ENCODE peak calls at places on chromosomes 12 and 14, in seven cellular contexts. One of them, this sample, is unnamed.

GRCh38 chr14:105155071-105155651 is 13.4 kb downstream of the JAG2 start:
- DNase-seq in prostate gland: no peak
- DNase-seq in lower lobe of right lung: no peak
- DNase-seq in CD4-positive, alpha-beta memory T cell: no peak
- DNase-seq in left ventricle myocardium inferior: no peak
- DNase-seq in heart right ventricle: peak; percentile 6
- DNase-seq in CD8-positive, alpha-beta memory T cell: no peak
- DNase-seq in this sample: peak; percentile 70

GRCh38 chr12:105281694-105282049 is 45.7 kb upstream of the APPL2 start:
- DNase-seq in CD4-positive, alpha-beta memory T cell: no peak
- DNase-seq in CD8-positive, alpha-beta memory T cell: no peak
- DNase-seq in left ventricle myocardium inferior: no peak
- DNase-seq in prostate gland: no peak
- DNase-seq in lower lobe of right lung: no peak
- DNase-seq in heart right ventricle: no peak
- DNase-seq in this sample: peak; percentile 68

GRCh38 chr12:50625029-50625875 is 120.5 kb downstream of the DIP2B start:
- DNase-seq in CD8-positive, alpha-beta memory T cell: no peak
- DNase-seq in CD4-positive, alpha-beta memory T cell: no peak
- DNase-seq in prostate gland: no peak
- DNase-seq in left ventricle myocardium inferior: no peak
- DNase-seq in heart right ventricle: no peak
- DNase-seq in lower lobe of right lung: no peak
- DNase-seq in this sample: peak; percentile 48

GRCh38 chr14:63717704-63718103 is 10.2 kb downstream of the SGPP1 start:
- DNase-seq in CD8-positive, alpha-beta memory T cell: no peak
- DNase-seq in lower lobe of right lung: no peak
- DNase-seq in heart right ventricle: no peak
- DNase-seq in prostate gland: no peak
- DNase-seq in CD4-positive, alpha-beta memory T cell: peak; percentile 25
- DNase-seq in left ventricle myocardium inferior: no peak
- DNase-seq in this sample: no peak

GRCh38 chr14:105204206-105204930 is 23.3 kb upstream of the NUDT14 start:
- DNase-seq in CD8-positive, alpha-beta memory T cell: no peak
- DNase-seq in left ventricle myocardium inferior: peak; percentile 76
- DNase-seq in CD4-positive, alpha-beta memory T cell: no peak
- DNase-seq in lower lobe of right lung: peak; percentile 85
- DNase-seq in prostate gland: no peak
- DNase-seq in heart right ventricle: peak; percentile 77
- DNase-seq in this sample: peak; percentile 84

GRCh38 chr12:16303939-16304338 is 26.5 kb upstream of the SLC15A5 start:
- DNase-seq in CD8-positive, alpha-beta memory T cell: no peak
- DNase-seq in left ventricle myocardium inferior: no peak
- DNase-seq in lower lobe of right lung: no peak
- DNase-seq in prostate gland: no peak
- DNase-seq in CD4-positive, alpha-beta memory T cell: no peak
- DNase-seq in heart right ventricle: no peak
- DNase-seq in this sample: no peak

GRCh38 chr12:124713436-124714082 is 146.1 kb upstream of the NCOR2 start:
- DNase-seq in prostate gland: no peak
- DNase-seq in left ventricle myocardium inferior: no peak
- DNase-seq in CD8-positive, alpha-beta memory T cell: peak; percentile 13
- DNase-seq in CD4-positive, alpha-beta memory T cell: peak; percentile 56
- DNase-seq in lower lobe of right lung: no peak
- DNase-seq in heart right ventricle: no peak
- DNase-seq in this sample: peak; percentile 61

GRCh38 chr12:65756956-65757511 is 67.2 kb upstream of the HMGA2 start:
- DNase-seq in CD4-positive, alpha-beta memory T cell: no peak
- DNase-seq in CD8-positive, alpha-beta memory T cell: no peak
- DNase-seq in lower lobe of right lung: no peak
- DNase-seq in heart right ventricle: no peak
- DNase-seq in left ventricle myocardium inferior: no peak
- DNase-seq in prostate gland: no peak
- DNase-seq in this sample: no peak

GRCh38 chr14:67436006-67436866 is 24.3 kb upstream of the PLEK2 start:
- DNase-seq in prostate gland: no peak
- DNase-seq in CD8-positive, alpha-beta memory T cell: no peak
- DNase-seq in heart right ventricle: no peak
- DNase-seq in CD4-positive, alpha-beta memory T cell: no peak
- DNase-seq in left ventricle myocardium inferior: no peak
- DNase-seq in lower lobe of right lung: no peak
- DNase-seq in this sample: peak; percentile 94

GRCh38 chr14:24177928-24178327 is 6.0 kb downstream of the REC8 start:
- DNase-seq in left ventricle myocardium inferior: no peak
- DNase-seq in prostate gland: no peak
- DNase-seq in CD8-positive, alpha-beta memory T cell: no peak
- DNase-seq in heart right ventricle: no peak
- DNase-seq in CD4-positive, alpha-beta memory T cell: no peak
- DNase-seq in lower lobe of right lung: no peak
- DNase-seq in this sample: no peak

GRCh38 chr12:44117368-44117767 is 281.5 kb downstream of the TMEM117 start:
- DNase-seq in CD8-positive, alpha-beta memory T cell: no peak
- DNase-seq in CD4-positive, alpha-beta memory T cell: no peak
- DNase-seq in prostate gland: no peak
- DNase-seq in left ventricle myocardium inferior: no peak
- DNase-seq in heart right ventricle: no peak
- DNase-seq in lower lobe of right lung: no peak
- DNase-seq in this sample: no peak

GRCh38 chr12:94570161-94570560 is 80.2 kb downstream of the TMCC3 start:
- DNase-seq in heart right ventricle: no peak
- DNase-seq in lower lobe of right lung: no peak
- DNase-seq in CD4-positive, alpha-beta memory T cell: no peak
- DNase-seq in CD8-positive, alpha-beta memory T cell: no peak
- DNase-seq in prostate gland: no peak
- DNase-seq in left ventricle myocardium inferior: no peak
- DNase-seq in this sample: peak; percentile 66

GRCh38 chr12:106301611-106302321 is 767 bp upstream of the TCP11L2 start:
- DNase-seq in CD8-positive, alpha-beta memory T cell: peak; percentile 67
- DNase-seq in lower lobe of right lung: peak; percentile 80
- DNase-seq in left ventricle myocardium inferior: peak; percentile 37
- DNase-seq in CD4-positive, alpha-beta memory T cell: peak; percentile 83
- DNase-seq in heart right ventricle: peak; percentile 38
- DNase-seq in prostate gland: peak; percentile 77
- DNase-seq in this sample: peak; percentile 97

GRCh38 chr14:37034410-37035285 is 137.8 kb downstream of the SLC25A21 start:
- DNase-seq in prostate gland: no peak
- DNase-seq in CD8-positive, alpha-beta memory T cell: no peak
- DNase-seq in heart right ventricle: no peak
- DNase-seq in lower lobe of right lung: no peak
- DNase-seq in CD4-positive, alpha-beta memory T cell: no peak
- DNase-seq in left ventricle myocardium inferior: no peak
- DNase-seq in this sample: no peak

GRCh38 chr12:57258977-57259970 is 8.3 kb upstream of the STAC3 start:
- DNase-seq in CD4-positive, alpha-beta memory T cell: no peak
- DNase-seq in heart right ventricle: peak; percentile 71
- DNase-seq in CD8-positive, alpha-beta memory T cell: no peak
- DNase-seq in prostate gland: no peak
- DNase-seq in lower lobe of right lung: no peak
- DNase-seq in left ventricle myocardium inferior: peak; percentile 78
- DNase-seq in this sample: no peak

GRCh38 chr12:113269257-113269943 is 48.1 kb downstream of the TPCN1 start:
- DNase-seq in CD4-positive, alpha-beta memory T cell: no peak
- DNase-seq in lower lobe of right lung: no peak
- DNase-seq in left ventricle myocardium inferior: no peak
- DNase-seq in heart right ventricle: no peak
- DNase-seq in CD8-positive, alpha-beta memory T cell: no peak
- DNase-seq in prostate gland: no peak
- DNase-seq in this sample: no peak

GRCh38 chr12:115491851-115492250 is 785.6 kb downstream of the MED13L start:
- DNase-seq in left ventricle myocardium inferior: no peak
- DNase-seq in CD8-positive, alpha-beta memory T cell: no peak
- DNase-seq in CD4-positive, alpha-beta memory T cell: no peak
- DNase-seq in lower lobe of right lung: no peak
- DNase-seq in heart right ventricle: no peak
- DNase-seq in prostate gland: peak; percentile 39
- DNase-seq in this sample: no peak

GRCh38 chr14:94138256-94138655 is 8.9 kb upstream of the IFI27L2 start:
- DNase-seq in prostate gland: no peak
- DNase-seq in left ventricle myocardium inferior: no peak
- DNase-seq in CD4-positive, alpha-beta memory T cell: no peak
- DNase-seq in heart right ventricle: no peak
- DNase-seq in lower lobe of right lung: no peak
- DNase-seq in CD8-positive, alpha-beta memory T cell: no peak
- DNase-seq in this sample: no peak

GRCh38 chr12:51174501-51174900 is 1.6 kb upstream of the TFCP2 start:
- DNase-seq in prostate gland: no peak
- DNase-seq in CD4-positive, alpha-beta memory T cell: no peak
- DNase-seq in lower lobe of right lung: no peak
- DNase-seq in left ventricle myocardium inferior: no peak
- DNase-seq in CD8-positive, alpha-beta memory T cell: no peak
- DNase-seq in heart right ventricle: no peak
- DNase-seq in this sample: no peak

GRCh38 chr14:90599748-90600507 is 203.1 kb downstream of the CALM1 start:
- DNase-seq in heart right ventricle: no peak
- DNase-seq in prostate gland: peak; percentile 26
- DNase-seq in CD8-positive, alpha-beta memory T cell: no peak
- DNase-seq in lower lobe of right lung: no peak
- DNase-seq in CD4-positive, alpha-beta memory T cell: no peak
- DNase-seq in left ventricle myocardium inferior: no peak
- DNase-seq in this sample: peak; percentile 9

GRCh38 chr14:36449903-36450302 is 70.1 kb downstream of the NKX2-1 start:
- DNase-seq in CD8-positive, alpha-beta memory T cell: no peak
- DNase-seq in CD4-positive, alpha-beta memory T cell: no peak
- DNase-seq in left ventricle myocardium inferior: no peak
- DNase-seq in lower lobe of right lung: no peak
- DNase-seq in prostate gland: no peak
- DNase-seq in heart right ventricle: no peak
- DNase-seq in this sample: no peak

GRCh38 chr12:49089831-49090773 is 4.5 kb downstream of the DHH start:
- DNase-seq in CD4-positive, alpha-beta memory T cell: peak; percentile 41
- DNase-seq in prostate gland: no peak
- DNase-seq in CD8-positive, alpha-beta memory T cell: no peak
- DNase-seq in heart right ventricle: peak; percentile 40
- DNase-seq in left ventricle myocardium inferior: peak; percentile 39
- DNase-seq in lower lobe of right lung: peak; percentile 52
- DNase-seq in this sample: no peak
- H3K4me1 ChIP-seq in CD4-positive, alpha-beta memory T cell: peaks cover 74% of the 10 kb centered on the region
- H3K4me1 ChIP-seq in prostate gland: peaks cover 5% of the 10 kb centered on the region
- H3K4me1 ChIP-seq in CD8-positive, alpha-beta memory T cell: peaks cover 59% of the 10 kb centered on the region
- H3K4me1 ChIP-seq in heart right ventricle: peaks cover 61% of the 10 kb centered on the region
- H3K4me1 ChIP-seq in left ventricle myocardium inferior: peaks cover 73% of the 10 kb centered on the region
- H3K4me1 ChIP-seq in lower lobe of right lung: peaks cover 71% of the 10 kb centered on the region
- H3K4me1 ChIP-seq in this sample: no peaks in the 10 kb centered on the region

GRCh38 chr12:62256408-62257079 is 3.7 kb upstream of the USP15 start:
- DNase-seq in left ventricle myocardium inferior: no peak
- DNase-seq in lower lobe of right lung: no peak
- DNase-seq in CD8-positive, alpha-beta memory T cell: no peak
- DNase-seq in CD4-positive, alpha-beta memory T cell: no peak
- DNase-seq in heart right ventricle: no peak
- DNase-seq in prostate gland: no peak
- DNase-seq in this sample: no peak
- H3K27ac ChIP-seq in left ventricle myocardium inferior: peak overlapping the region; percentile 96
- H3K27ac ChIP-seq in lower lobe of right lung: no peak overlapping the region
- H3K27ac ChIP-seq in CD8-positive, alpha-beta memory T cell: no peak overlapping the region
- H3K27ac ChIP-seq in CD4-positive, alpha-beta memory T cell: no peak overlapping the region
- H3K27ac ChIP-seq in heart right ventricle: no peak overlapping the region
- H3K27ac ChIP-seq in prostate gland: no peak overlapping the region
- H3K27ac ChIP-seq in this sample: no peak overlapping the region

GRCh38 chr12:34401659-34402227 is 379.4 kb downstream of the ALG10 start:
- DNase-seq in prostate gland: peak; percentile 3
- DNase-seq in left ventricle myocardium inferior: peak; percentile 11
- DNase-seq in CD8-positive, alpha-beta memory T cell: peak; percentile 0
- DNase-seq in lower lobe of right lung: peak; percentile 38
- DNase-seq in CD4-positive, alpha-beta memory T cell: no peak
- DNase-seq in heart right ventricle: peak; percentile 6
- DNase-seq in this sample: no peak

GRCh38 chr12:34399631-34400422 is 377.5 kb downstream of the ALG10 start:
- DNase-seq in prostate gland: peak; percentile 1
- DNase-seq in CD8-positive, alpha-beta memory T cell: no peak
- DNase-seq in heart right ventricle: peak; percentile 2
- DNase-seq in CD4-positive, alpha-beta memory T cell: no peak
- DNase-seq in left ventricle myocardium inferior: peak; percentile 4
- DNase-seq in lower lobe of right lung: peak; percentile 32
- DNase-seq in this sample: no peak

GRCh38 chr12:34400986-34401658 is 378.8 kb downstream of the ALG10 start:
- DNase-seq in CD4-positive, alpha-beta memory T cell: no peak
- DNase-seq in prostate gland: peak; percentile 1
- DNase-seq in CD8-positive, alpha-beta memory T cell: peak; percentile 0
- DNase-seq in lower lobe of right lung: peak; percentile 34
- DNase-seq in left ventricle myocardium inferior: peak; percentile 4
- DNase-seq in heart right ventricle: peak; percentile 2
- DNase-seq in this sample: no peak

GRCh38 chr12:34398706-34399630 is 376.7 kb downstream of the ALG10 start:
- DNase-seq in lower lobe of right lung: peak; percentile 27
- DNase-seq in left ventricle myocardium inferior: peak; percentile 9
- DNase-seq in CD4-positive, alpha-beta memory T cell: no peak
- DNase-seq in heart right ventricle: peak; percentile 2
- DNase-seq in CD8-positive, alpha-beta memory T cell: peak; percentile 1
- DNase-seq in prostate gland: peak; percentile 2
- DNase-seq in this sample: no peak

DNA sequence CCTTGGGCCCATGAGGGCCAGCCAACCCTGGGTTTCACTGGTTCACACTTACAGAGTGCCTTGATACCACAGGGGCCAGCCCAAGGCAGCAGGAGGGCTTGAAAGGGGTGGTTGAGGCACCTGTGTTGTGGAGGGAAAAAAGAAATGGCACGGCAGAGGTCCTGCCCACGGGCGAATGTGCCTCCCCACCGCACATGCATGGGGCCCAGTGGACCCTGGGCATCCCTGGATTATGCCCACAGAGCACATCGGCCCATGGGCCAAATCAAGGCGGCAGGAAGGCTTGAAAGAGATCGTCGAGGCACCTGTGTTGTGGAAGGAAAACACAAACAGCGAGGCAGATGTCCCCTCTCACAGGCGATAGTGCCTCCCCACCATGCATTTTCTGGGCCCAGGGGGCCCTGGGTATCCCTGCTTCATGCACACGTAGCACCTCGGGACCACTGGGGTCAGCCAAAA is 378.2 kb downstream of the ALG10 start:
- DNase-seq in left ventricle myocardium inferior: peak; percentile 10
- DNase-seq in CD8-positive, alpha-beta memory T cell: no peak
- DNase-seq in prostate gland: peak; percentile 1
- DNase-seq in lower lobe of right lung: peak; percentile 29
- DNase-seq in CD4-positive, alpha-beta memory T cell: no peak
- DNase-seq in heart right ventricle: peak; percentile 4
- DNase-seq in this sample: no peak
- H3K9me3 ChIP-seq in left ventricle myocardium inferior: peaks cover 76% of the 10 kb centered on the region
- H3K9me3 ChIP-seq in CD8-positive, alpha-beta memory T cell: no peaks in the 10 kb centered on the region
- H3K9me3 ChIP-seq in prostate gland: no peaks in the 10 kb centered on the region
- H3K9me3 ChIP-seq in lower lobe of right lung: peaks cover 22% of the 10 kb centered on the region
- H3K9me3 ChIP-seq in CD4-positive, alpha-beta memory T cell: peaks cover 8% of the 10 kb centered on the region
- H3K9me3 ChIP-seq in heart right ventricle: peaks cover 10% of the 10 kb centered on the region
- H3K9me3 ChIP-seq in this sample: peaks cover 7% of the 10 kb centered on the region

DNA sequence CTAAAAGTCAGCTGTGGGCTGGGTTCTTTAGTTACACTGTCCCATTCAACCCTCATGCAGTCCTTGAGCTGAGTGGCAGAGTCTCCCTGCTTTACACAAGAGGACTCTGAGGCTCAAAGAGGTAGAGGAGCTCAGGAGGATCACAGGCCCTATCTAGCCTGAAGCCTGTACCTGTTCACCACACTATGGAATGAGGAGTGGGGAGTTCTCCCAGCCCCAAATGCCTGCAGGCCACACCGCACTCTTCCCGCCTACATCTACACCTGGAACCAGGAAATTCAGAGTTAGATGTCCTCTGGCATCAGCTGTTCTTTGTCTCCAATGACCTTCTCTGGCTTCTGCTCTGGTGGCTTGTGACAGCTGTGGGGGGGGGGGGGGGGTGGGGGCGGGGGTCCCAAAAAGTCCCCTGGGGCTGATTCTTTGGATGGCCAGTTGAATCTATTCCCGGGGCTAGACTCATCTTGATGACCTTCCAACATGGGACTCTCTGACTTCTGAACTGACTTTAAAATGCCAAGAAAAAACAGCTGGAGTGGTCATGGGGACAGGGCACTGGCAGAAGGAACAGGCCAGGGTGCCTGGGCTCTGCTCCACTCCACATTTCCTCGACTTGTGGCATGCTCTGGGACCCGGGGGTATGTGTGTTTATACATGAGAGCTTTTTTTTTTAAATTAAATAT is 30.6 kb downstream of the RIN3 start:
- DNase-seq in CD4-positive, alpha-beta memory T cell: no peak
- DNase-seq in lower lobe of right lung: no peak
- DNase-seq in left ventricle myocardium inferior: no peak
- DNase-seq in heart right ventricle: no peak
- DNase-seq in CD8-positive, alpha-beta memory T cell: no peak
- DNase-seq in prostate gland: no peak
- DNase-seq in this sample: no peak
- H3K4me1 ChIP-seq in CD4-positive, alpha-beta memory T cell: no peaks in the 10 kb centered on the region
- H3K4me1 ChIP-seq in lower lobe of right lung: peaks cover 32% of the 10 kb centered on the region
- H3K4me1 ChIP-seq in left ventricle myocardium inferior: peaks cover 31% of the 10 kb centered on the region
- H3K4me1 ChIP-seq in heart right ventricle: peaks cover 20% of the 10 kb centered on the region
- H3K4me1 ChIP-seq in CD8-positive, alpha-beta memory T cell: peaks cover 26% of the 10 kb centered on the region
- H3K4me1 ChIP-seq in prostate gland: peaks cover 5% of the 10 kb centered on the region
- H3K4me1 ChIP-seq in this sample: peaks cover 16% of the 10 kb centered on the region

This sample was measured in small intestine.